ENCODE peak calls at places on chromosomes 12 and 14, in four cellular contexts. D is ascending aorta, J is caudate nucleus, N is epithelial cell of prostate. P is an unnamed sample.

GRCh38 chr14:58104808-58105207 is 47.2 kb downstream of the ARMH4 start:
- DNase-seq in D (no peak), N (peak), J (no peak), P (no peak)

GRCh38 chr12:7638064-7638763 is 27.5 kb downstream of the APOBEC1 start:
- DNase-seq in J (no peak), D (no peak), N (no peak), P (no peak)

GRCh38 chr14:95156765-95157194 is 549 bp downstream of the DICER1 start:
- DNase-seq in N (no peak), D (peak), J (peak), P (no peak)

GRCh38 chr12:20602671-20603402 is 92.3 kb upstream of the SLCO1C1 start:
- DNase-seq in D (no peak), J (no peak), N (no peak), P (no peak)

GRCh38 chr14:88242426-88242825 is 80.6 kb downstream of the KCNK10 start:
- DNase-seq in D (no peak), N (no peak), J (no peak), P (no peak)

GRCh38 chr12:107027304-107028053 is 40.5 kb upstream of the MTERF2 start:
- DNase-seq in N (peak), D (no peak), J (no peak), P (no peak)

GRCh38 chr14:53915364-53916014 is 41.1 kb downstream of the BMP4 start:
- DNase-seq in D (no peak), J (no peak), N (no peak), P (no peak)

GRCh38 chr12:13088503-13088902 is 15.0 kb downstream of the GSG1 start:
- DNase-seq in D (no peak), J (no peak), N (no peak), P (no peak)

GRCh38 chr14:32413967-32414640 is 85.0 kb downstream of the AKAP6 start:
- DNase-seq in D (no peak), J (no peak), N (no peak), P (no peak)

GRCh38 chr12:16120027-16120426 is 157.5 kb downstream of the SLC15A5 start:
- DNase-seq in D (no peak), N (no peak), J (no peak), P (no peak)

GRCh38 chr14:51963164-51963733 is 26.1 kb upstream of the RTRAF start:
- DNase-seq in J (no peak), D (no peak), N (no peak), P (no peak)

GRCh38 chr12:96907681-96908163 is 665 bp downstream of the NEDD1 start:
- DNase-seq in N (no peak), J (no peak), D (no peak), P (peak)

GRCh38 chr12:11755311-11755930 is 105.9 kb downstream of the ETV6 start:
- DNase-seq in J (no peak), D (no peak), N (no peak), P (no peak)

GRCh38 chr12:118060301-118061010 is 523 bp downstream of the WSB2 start:
- DNase-seq in N (no peak), D (peak), J (peak), P (peak)

GRCh38 chr12:2390133-2390532 is 337.3 kb downstream of the CACNA1C start:
- DNase-seq in D (peak), J (no peak), N (no peak), P (no peak)

GRCh38 chr12:91133871-91134270 is 22.6 kb upstream of the LUM start:
- DNase-seq in N (no peak), D (no peak), J (no peak), P (no peak)

GRCh38 chr14:91693342-91693741 is 38.5 kb downstream of the CATSPERB start:
- DNase-seq in J (no peak), N (peak), D (no peak), P (no peak)

GRCh38 chr12:125099407-125099779 is 34.2 kb downstream of the AACS start:
- DNase-seq in J (no peak), D (no peak), N (no peak), P (no peak)

GRCh38 chr12:31018106-31018890 is 55.4 kb upstream of the DDX11 start:
- DNase-seq in J (no peak), D (no peak), N (no peak), P (no peak)

GRCh38 chr14:59705866-59706265 is 129.3 kb upstream of the CCDC175 start:
- DNase-seq in N (no peak), D (no peak), J (no peak), P (no peak)

GRCh38 chr12:31591308-31591901 is 469 bp upstream of the DENND5B start:
- DNase-seq in N (no peak), J (no peak), D (peak), P (no peak)

GRCh38 chr12:53061404-53062010 is 11.6 kb downstream of the TNS2 start:
- DNase-seq in N (no peak), D (peak), J (no peak), P (no peak)

GRCh38 chr12:3532931-3533702 is 42.1 kb downstream of the PRMT8 start:
- DNase-seq in D (no peak), J (no peak), N (no peak), P (no peak)

GRCh38 chr14:75479770-75480600 is 42.3 kb upstream of the BATF start:
- DNase-seq in N (no peak), J (no peak), D (peak), P (no peak)

GRCh38 chr12:95118138-95118787 is 44.8 kb upstream of the NR2C1 start:
- DNase-seq in J (no peak), N (peak), D (no peak), P (no peak)

GRCh38 chr14:105473033-105473676 is 1.5 kb upstream of the CRIP2 start:
- DNase-seq in N (no peak), J (no peak), D (no peak), P (no peak)
- H3K27ac ChIP-seq in N (no peak), J (peak), D (peak), P (peak)

GRCh38 chr12:75699251-75699650 is 187.8 kb upstream of the KRR1 start:
- DNase-seq in N (no peak), D (no peak), J (no peak), P (no peak)

GRCh38 chr12:75701859-75702258 is 190.4 kb upstream of the KRR1 start:
- DNase-seq in N (no peak), D (no peak), J (no peak), P (no peak)

GRCh38 chr12:75699728-75700496 is 188.5 kb upstream of the KRR1 start:
- DNase-seq in N (no peak), D (no peak), J (no peak), P (no peak)

GRCh38 chr12:75694891-75695290 is 183.5 kb upstream of the KRR1 start:
- DNase-seq in J (no peak), D (no peak), N (no peak), P (no peak)

DNA sequence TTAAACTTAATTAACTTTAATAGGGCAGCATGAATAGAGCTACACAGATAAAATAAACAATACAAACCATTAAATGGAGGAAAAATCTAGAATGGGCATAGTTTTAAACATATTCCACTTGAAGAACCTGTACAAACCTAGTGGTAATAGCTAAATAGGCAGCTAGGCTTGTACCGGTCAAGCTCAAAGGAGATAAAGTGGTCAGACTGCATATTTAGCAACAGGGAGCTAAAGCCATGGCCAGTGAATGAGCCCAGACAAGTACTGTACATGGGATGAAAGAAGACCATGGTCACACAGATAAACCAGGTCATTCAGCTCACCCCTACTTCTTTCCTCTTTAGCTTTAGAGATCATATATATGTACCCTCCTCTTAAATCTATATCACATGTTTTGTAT is 186.6 kb upstream of the KRR1 start:
- DNase-seq in J (no peak), D (no peak), N (no peak), P (no peak)
- H3K27ac ChIP-seq in J (no peak), D (no peak), N (no peak), P (no peak)

DNA sequence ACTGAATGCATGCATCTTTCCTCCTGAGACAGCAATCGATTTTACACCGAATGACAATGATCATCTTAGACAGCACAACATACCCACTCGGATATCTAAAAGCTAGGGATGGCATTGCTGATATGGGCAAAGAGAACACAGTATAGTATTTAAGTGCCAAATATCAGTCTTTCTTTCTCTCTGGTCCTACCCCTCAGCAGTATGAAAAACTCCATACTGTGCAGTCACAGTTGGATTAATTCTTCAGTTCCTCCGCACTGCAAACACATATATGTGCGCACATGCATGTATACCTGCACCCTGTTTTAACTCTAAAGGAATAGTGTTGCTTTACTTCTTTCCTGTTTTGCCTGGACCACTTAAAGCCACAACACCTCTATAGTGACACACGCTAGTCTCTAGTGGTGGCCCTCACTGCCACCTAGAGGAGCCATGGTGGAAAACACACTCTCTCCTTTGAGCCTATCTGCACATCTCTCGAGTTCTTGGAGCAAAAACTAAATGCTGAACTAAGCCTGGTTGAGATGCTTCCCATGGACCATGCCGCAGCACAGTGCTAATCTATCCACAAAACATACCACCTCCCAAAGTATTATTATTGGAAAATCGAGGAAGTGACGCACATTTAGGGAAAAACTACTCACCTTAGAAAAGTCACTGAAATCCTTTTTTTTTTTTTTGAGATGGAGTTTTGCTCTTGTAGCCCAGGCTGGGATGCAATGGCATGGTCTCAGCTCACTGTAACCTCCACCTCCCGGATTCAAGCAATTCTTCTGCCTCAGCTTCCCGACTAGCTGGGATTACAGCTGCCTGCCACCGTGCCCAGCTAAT is 11.9 kb downstream of the TMEM52B start:
- DNase-seq in D (peak), N (no peak), J (peak), P (peak)
- H3K27ac ChIP-seq in D (no peak), N (no peak), J (no peak), P (no peak)

DNA sequence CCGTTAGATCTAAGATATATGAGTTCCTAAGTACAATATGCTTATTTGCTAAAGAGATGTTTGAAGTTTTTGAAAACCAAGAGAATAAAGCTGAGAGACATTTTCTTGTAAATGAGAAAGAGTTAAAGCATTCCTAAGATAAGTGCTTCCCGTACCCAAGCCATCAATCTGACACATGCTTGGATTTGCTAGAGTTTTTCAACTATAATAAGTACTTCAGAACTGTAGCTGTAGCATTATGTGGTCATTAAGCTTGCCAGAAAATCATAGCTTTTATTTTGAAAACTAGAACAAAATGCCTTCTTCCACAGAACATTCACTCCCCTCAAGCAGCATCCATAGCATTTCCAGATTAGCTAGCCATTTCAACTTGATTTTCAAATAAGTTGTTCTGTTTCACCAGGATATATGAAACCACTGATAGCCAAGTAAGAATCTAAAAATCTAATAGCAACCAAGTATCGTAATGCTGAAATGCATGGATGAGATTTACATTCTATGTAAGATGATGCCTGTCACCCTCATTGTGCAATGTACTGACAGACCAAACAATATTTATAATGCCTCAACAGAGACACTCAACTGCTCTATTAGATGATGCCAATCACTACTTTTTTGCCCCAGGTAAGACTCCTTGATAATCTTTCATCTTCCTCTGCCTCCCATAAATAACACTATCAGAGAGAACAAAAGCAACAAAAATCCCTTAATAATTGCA is 8.0 kb downstream of the SNW1 start:
- DNase-seq in D (no peak), J (no peak), N (no peak), P (no peak)
- H3K27ac ChIP-seq in D (no peak), J (no peak), N (no peak), P (no peak)

DNA sequence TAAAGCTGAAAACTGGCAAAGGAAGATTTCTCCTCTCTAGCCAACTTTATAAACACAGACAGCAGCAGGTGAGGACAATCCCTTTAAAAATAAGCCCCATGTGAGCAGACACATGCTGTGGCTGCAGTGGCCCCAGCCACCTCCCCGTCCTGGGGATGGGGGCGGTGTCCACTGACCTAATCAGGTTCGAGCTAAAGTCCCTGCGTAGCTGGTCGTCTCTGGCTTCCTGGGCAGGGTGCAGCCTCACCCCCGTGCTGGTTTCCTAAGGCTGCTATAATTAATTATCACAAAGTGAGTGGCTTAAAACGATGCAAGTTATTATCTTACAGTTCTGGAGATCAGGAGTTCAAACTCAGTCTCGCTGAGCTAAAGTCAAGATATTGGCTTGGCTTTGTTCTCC is 1.0 kb downstream of the BDKRB1 start:
- DNase-seq in D (no peak), J (no peak), N (no peak), P (no peak)
- H3K27ac ChIP-seq in D (no peak), J (no peak), N (no peak), P (no peak)

GRCh38 chr12:80056232-80056631 is 43.1 kb upstream of the OTOGL start:
- DNase-seq in N (no peak), D (no peak), J (no peak), P (no peak)

GRCh38 chr12:80056845-80057244 is 42.5 kb upstream of the OTOGL start:
- DNase-seq in D (no peak), N (no peak), J (no peak), P (peak)

GRCh38 chr12:80064269-80064668 is 35.1 kb upstream of the OTOGL start:
- DNase-seq in D (no peak), J (no peak), N (no peak), P (no peak)

GRCh38 chr12:80058586-80058985 is 40.8 kb upstream of the OTOGL start:
- DNase-seq in N (no peak), D (no peak), J (no peak), P (no peak)

DNA sequence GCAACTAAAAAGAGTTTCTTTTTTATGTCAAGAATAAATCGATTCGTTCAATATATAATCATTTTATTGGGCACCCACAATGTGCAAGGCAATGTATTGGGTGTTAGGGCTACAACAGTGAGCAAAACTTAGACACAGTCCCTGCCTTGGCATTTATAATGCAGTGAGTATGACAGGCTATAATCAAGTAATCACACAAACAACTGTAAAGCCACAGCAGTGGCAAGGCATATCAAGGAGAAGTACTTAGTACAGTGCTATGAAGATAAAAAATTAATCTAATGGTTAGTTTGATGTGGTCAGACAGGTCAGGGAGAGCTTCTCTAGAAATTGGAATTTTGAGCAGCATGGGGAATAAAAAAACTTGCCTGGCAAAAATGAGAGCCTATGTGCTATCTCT is 39.5 kb upstream of the OTOGL start:
- DNase-seq in D (no peak), N (no peak), J (no peak), P (no peak)
- H3K27ac ChIP-seq in D (no peak), N (no peak), J (no peak), P (no peak)

GRCh38 chr14:66508547-66508845 is 549 bp downstream of the GPHN start:
- DNase-seq in D (no peak), J (no peak), N (no peak), P (no peak)

GRCh38 chr14:66508846-66509621 is 1.1 kb downstream of the GPHN start:
- DNase-seq in D (peak), J (peak), N (no peak), P (peak)

GRCh38 chr14:66509874-66510273 is 1.9 kb downstream of the GPHN start:
- DNase-seq in D (no peak), N (no peak), J (no peak), P (no peak)

GRCh38 chr14:66514206-66514605 is 6.3 kb downstream of the GPHN start:
- DNase-seq in J (no peak), D (no peak), N (no peak), P (no peak)

GRCh38 chr14:66511849-66512248 is 3.9 kb downstream of the GPHN start:
- DNase-seq in J (no peak), N (no peak), D (no peak), P (no peak)
- H3K27ac ChIP-seq in J (no peak), N (no peak), D (no peak), P (no peak)

DNA sequence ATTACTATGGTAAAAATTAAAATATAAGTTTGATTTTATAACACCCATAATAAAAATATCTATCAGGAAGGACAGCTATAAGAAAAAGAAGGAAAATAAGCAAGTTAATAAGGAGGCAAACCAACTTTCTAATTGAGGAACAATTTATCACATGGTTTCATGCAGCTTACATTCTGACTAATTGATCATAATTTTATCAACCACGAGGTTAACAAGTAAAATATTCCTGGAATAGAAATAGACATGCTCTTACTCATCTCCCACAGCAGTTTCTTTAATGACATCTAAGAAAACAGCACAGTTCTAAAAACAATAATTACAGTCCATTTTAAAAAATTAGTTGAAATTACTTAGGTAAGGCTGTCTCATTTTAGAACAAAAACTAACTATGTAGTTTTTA is 130.8 kb upstream of the KRR1 start:
- DNase-seq in D (no peak), N (no peak), J (no peak), P (no peak)
- H3K27ac ChIP-seq in D (no peak), N (peak), J (no peak), P (no peak)

P was measured in substantia nigra.